ENCODE peak calls at places on chromosomes 12 and 14, in nine cellular contexts. A is kidney epithelial cell, Y is cardiac muscle cell, L is WERI-Rb-1, K is body of pancreas, O is tibial artery, E is B cell, X is endodermal cell, F is progenitor cell of endocrine pancreas. J is an unnamed sample.

GRCh38 chr12:122865268-122866231 is 30.3 kb downstream of the HIP1R start:
- DNase-seq in A (no peak), Y (peak; percentile 39), L (peak; percentile 82), K (peak; percentile 75), O (no peak), E (peak; percentile 59), X (peak; percentile 80), F (no peak), J (peak; percentile 74)

GRCh38 chr12:116366456-116366776 is 88.9 kb upstream of the MED13L start:
- DNase-seq in A (no peak), Y (no peak), L (no peak), K (peak; percentile 78), O (no peak), E (no peak), X (no peak), F (no peak), J (no peak)

GRCh38 chr14:58832010-58832409 is 194.2 kb downstream of the DACT1 start:
- DNase-seq in A (no peak), Y (no peak), L (no peak), K (no peak), O (no peak), E (no peak), X (no peak), F (no peak), J (peak; percentile 5)

GRCh38 chr14:35416108-35416750 is 11.7 kb upstream of the NFKBIA start:
- DNase-seq in A (no peak), Y (peak; percentile 54), L (no peak), K (no peak), O (no peak), E (peak; percentile 45), X (no peak), F (no peak), J (no peak)

GRCh38 chr12:116276433-116277216 is 868 bp downstream of the MED13L start:
- DNase-seq in A (no peak), Y (peak; percentile 86), L (peak; percentile 76), K (peak; percentile 73), O (peak; percentile 71), E (peak; percentile 81), X (peak; percentile 89), F (peak; percentile 62), J (peak; percentile 76)

GRCh38 chr12:131231194-131231980 is 277.7 kb downstream of the ADGRD1 start:
- DNase-seq in A (no peak), Y (no peak), L (no peak), K (no peak), O (no peak), E (no peak), X (no peak), F (no peak), J (no peak)

GRCh38 chr12:52147367-52147972 is 44.3 kb downstream of the KRT80 start:
- DNase-seq in A (peak; percentile 97), Y (no peak), L (no peak), K (peak; percentile 75), O (peak; percentile 93), E (no peak), X (peak; percentile 72), F (no peak), J (peak; percentile 96)

GRCh38 chr12:6896846-6897435 is 7.7 kb upstream of the LRRC23 start:
- DNase-seq in A (no peak), Y (no peak), L (no peak), K (no peak), O (no peak), E (no peak), X (no peak), F (no peak), J (no peak)

GRCh38 chr12:47396902-47397663 is 308.7 kb downstream of the RPAP3 start:
- DNase-seq in A (no peak), Y (no peak), L (no peak), K (no peak), O (no peak), E (peak; percentile 67), X (no peak), F (no peak), J (no peak)

GRCh38 chr14:50383618-50384225 is 13.0 kb downstream of the CDKL1 start:
- DNase-seq in A (no peak), Y (peak; percentile 35), L (peak; percentile 69), K (no peak), O (no peak), E (no peak), X (no peak), F (no peak), J (no peak)

GRCh38 chr14:75168586-75169335 is 7.7 kb downstream of the TMED10 start:
- DNase-seq in A (no peak), Y (no peak), L (no peak), K (no peak), O (no peak), E (no peak), X (no peak), F (no peak), J (no peak)

DNA sequence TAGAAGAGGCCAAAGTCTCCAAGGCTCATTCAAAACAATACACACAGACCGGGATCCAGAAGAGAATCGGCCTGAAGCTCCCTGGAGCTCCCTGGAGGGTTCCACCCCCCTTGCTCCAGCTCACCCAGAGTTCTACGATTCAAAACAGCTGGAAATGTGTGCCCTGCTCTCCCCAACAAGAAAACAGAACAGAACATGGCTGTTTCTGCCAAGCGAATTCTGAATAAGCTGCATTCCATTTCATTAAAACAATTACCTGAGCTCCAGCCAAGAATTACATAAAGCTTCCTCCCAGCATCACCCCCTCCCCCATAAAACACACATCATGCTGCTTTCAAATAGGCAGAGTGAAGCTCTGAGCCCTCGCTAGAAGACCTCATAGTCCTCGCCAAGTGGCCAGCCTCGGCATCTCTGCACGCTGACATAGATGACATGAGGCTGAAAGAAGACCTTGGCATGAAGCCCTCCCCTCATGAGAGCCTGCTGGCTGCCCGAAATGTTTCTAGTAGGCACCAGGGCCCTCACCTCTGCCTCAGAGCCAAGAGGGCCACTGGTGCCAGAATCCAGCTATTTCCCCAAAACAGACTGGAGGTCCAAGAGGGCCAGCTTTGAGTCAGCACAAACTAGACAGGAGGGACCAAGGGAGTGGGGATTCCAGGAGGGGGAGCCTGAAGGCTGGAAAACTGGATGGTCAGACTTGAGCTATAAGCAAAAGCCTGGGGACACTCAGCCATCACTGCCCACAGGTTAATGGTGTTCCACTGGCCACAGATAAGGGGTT is 8.3 kb downstream of the PXN start:
- DNase-seq in A (no peak), Y (no peak), L (no peak), K (peak; percentile 47), O (peak; percentile 67), E (no peak), X (peak; percentile 72), F (no peak), J (peak; percentile 53)
- TF ChIP-seq CTCF in A (no peak), Y (no peak), L (no peak), K (no peak), O (peak; percentile 13), E (no peak), X (no peak), F (no peak), J (no peak)

DNA sequence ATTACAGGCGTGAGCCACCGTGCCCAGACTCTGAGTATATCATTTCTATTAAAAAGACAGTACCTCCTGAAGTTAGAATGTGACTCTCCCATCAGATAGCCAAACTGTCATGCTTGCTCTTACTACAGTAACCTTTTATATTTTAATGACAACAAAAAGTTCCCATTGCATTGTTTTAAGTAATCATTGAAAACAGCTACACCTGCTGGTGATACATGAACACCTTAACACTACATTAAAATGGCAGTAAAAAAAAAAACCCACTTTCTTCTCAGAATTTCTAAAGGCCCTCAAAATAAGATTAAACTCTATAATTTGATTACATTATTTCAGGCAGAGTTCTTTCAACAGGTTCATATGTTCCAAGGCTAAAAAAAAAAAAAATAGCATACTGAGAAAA is 76.7 kb downstream of the SH2B3 start:
- DNase-seq in A (no peak), Y (no peak), L (no peak), K (no peak), O (no peak), E (no peak), X (no peak), F (no peak), J (no peak)
- TF ChIP-seq CTCF in A (peak; percentile 24), Y (peak; percentile 20), L (no peak), K (peak; percentile 17), O (no peak), E (peak; percentile 35), X (peak; percentile 62), F (peak; percentile 38), J (no peak)

GRCh38 chr12:8018666-8019581 is 13.6 kb upstream of the FOXJ2 start:
- DNase-seq in A (no peak), Y (peak; percentile 82), L (peak; percentile 91), K (no peak), O (no peak), E (no peak), X (peak; percentile 98), F (peak; percentile 62), J (peak; percentile 34)
- TF ChIP-seq CTCF in A (no peak), Y (no peak), L (peak; percentile 16), K (no peak), O (no peak), E (no peak), X (peak; percentile 69), F (peak; percentile 42), J (no peak)

GRCh38 chr12:113314121-113314529 is 20.8 kb downstream of the SLC8B1 start:
- DNase-seq in A (peak; percentile 32), Y (no peak), L (no peak), K (no peak), O (no peak), E (no peak), X (no peak), F (no peak), J (no peak)

GRCh38 chr12:113315358-113315757 is 19.6 kb downstream of the SLC8B1 start:
- DNase-seq in A (no peak), Y (no peak), L (no peak), K (no peak), O (no peak), E (no peak), X (no peak), F (no peak), J (no peak)

GRCh38 chr12:113318046-113318656 is 16.8 kb downstream of the SLC8B1 start:
- DNase-seq in A (no peak), Y (no peak), L (no peak), K (no peak), O (no peak), E (no peak), X (no peak), F (no peak), J (no peak)

GRCh38 chr12:113317122-113317521 is 17.8 kb downstream of the SLC8B1 start:
- DNase-seq in A (no peak), Y (no peak), L (no peak), K (no peak), O (no peak), E (no peak), X (no peak), F (no peak), J (no peak)

DNA sequence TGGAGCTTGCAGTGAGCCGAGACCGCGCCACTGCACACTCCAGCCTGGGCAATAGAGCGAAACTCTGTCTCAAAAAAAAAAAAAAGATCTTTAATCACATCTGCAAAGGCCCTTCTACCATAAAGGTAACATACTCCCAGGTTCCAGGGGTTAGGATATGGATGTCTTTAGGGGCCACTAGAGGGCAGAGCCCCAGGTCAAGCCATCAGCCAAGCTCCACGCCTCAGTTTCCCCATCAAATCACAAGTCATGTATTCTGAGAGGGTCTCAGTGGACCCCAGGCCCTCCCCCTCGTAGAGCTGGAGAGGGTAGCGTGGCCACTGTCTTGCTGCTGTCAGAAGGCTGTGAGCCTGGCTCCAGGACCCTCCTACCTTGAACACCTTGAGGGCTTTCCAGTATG is 18.8 kb downstream of the SLC8B1 start:
- DNase-seq in A (no peak), Y (no peak), L (no peak), K (no peak), O (no peak), E (no peak), X (no peak), F (no peak), J (no peak)
- TF ChIP-seq CTCF in A (no peak), Y (peak; percentile 14), L (peak; percentile 39), K (no peak), O (no peak), E (no peak), X (peak; percentile 59), F (no peak), J (no peak)

GRCh38 chr12:59401862-59402261 is 194.0 kb upstream of the SLC16A7 start:
- DNase-seq in A (no peak), Y (no peak), L (no peak), K (no peak), O (no peak), E (no peak), X (no peak), F (no peak), J (no peak)
- TF ChIP-seq CTCF in A (no peak), Y (no peak), L (no peak), K (no peak), O (no peak), E (no peak), X (no peak), F (no peak), J (no peak)